ENCODE peak calls at places on chromosomes 3 and 15, in seven cellular contexts. L, O, A, R, Y, M and T are unnamed samples.

GRCh38 chr15:99466701-99467337 is 99.0 kb upstream of the MEF2A start:
- DNase-seq in R (no peak), L (no peak), A (peak; percentile 70), M (no peak), O (peak; percentile 61), Y (no peak), T (no peak)

GRCh38 chr3:182980204-182981037 is at the start of gene DCUN1D1:
- DNase-seq in O (peak; percentile 60), M (peak; percentile 83), Y (peak; percentile 73), R (peak; percentile 86), A (peak; percentile 81), L (peak; percentile 70), T (peak; percentile 18)

GRCh38 chr3:48503406-48504050 is 446 bp downstream of the SHISA5 start:
- DNase-seq in R (peak; percentile 66), Y (peak; percentile 42), L (peak; percentile 55), A (peak; percentile 69), M (peak; percentile 55), O (peak; percentile 55), T (no peak)

GRCh38 chr3:195762249-195762585 is 41.4 kb downstream of the MUC20 start:
- DNase-seq in L (no peak), M (no peak), Y (no peak), A (no peak), O (no peak), R (no peak), T (no peak)

GRCh38 chr3:32758375-32758753 is 59.4 kb upstream of the TRIM71 start:
- DNase-seq in R (no peak), L (peak; percentile 8), Y (peak; percentile 84), A (peak; percentile 48), M (peak; percentile 15), O (peak; percentile 44), T (no peak)

GRCh38 chr3:179037361-179037760 is 34.2 kb downstream of the ZMAT3 start:
- DNase-seq in A (peak; percentile 97), M (no peak), L (peak; percentile 52), Y (peak; percentile 70), R (peak; percentile 19), O (peak; percentile 95), T (no peak)

GRCh38 chr3:124964432-124964831 is 29.9 kb upstream of the MUC13 start:
- DNase-seq in L (peak; percentile 45), M (no peak), A (peak; percentile 69), Y (peak; percentile 80), R (no peak), O (peak; percentile 57), T (no peak)

GRCh38 chr3:17179381-17180205 is 294.8 kb downstream of the PLCL2 start:
- DNase-seq in M (no peak), A (peak; percentile 70), O (peak; percentile 64), L (peak; percentile 35), R (no peak), Y (peak; percentile 13), T (peak; percentile 52)

GRCh38 chr15:47620960-47621681 is 96.2 kb upstream of the SEMA6D start:
- DNase-seq in Y (peak; percentile 50), A (peak; percentile 6), M (peak; percentile 88), O (no peak), L (no peak), R (no peak), T (no peak)

GRCh38 chr3:61541694-61542093 is 19.7 kb upstream of the PTPRG start:
- DNase-seq in R (no peak), Y (no peak), M (no peak), A (no peak), O (no peak), L (no peak), T (no peak)

GRCh38 chr15:81184188-81184587 is 12.5 kb upstream of the IL16 start:
- DNase-seq in R (no peak), L (no peak), A (peak; percentile 11), O (peak; percentile 20), Y (peak; percentile 41), M (no peak), T (no peak)

GRCh38 chr3:105423392-105423791 is 56.7 kb downstream of the ALCAM start:
- DNase-seq in R (no peak), Y (peak; percentile 59), O (no peak), A (peak; percentile 18), L (no peak), M (no peak), T (no peak)

GRCh38 chr3:111903067-111903511 is 44.0 kb downstream of the PHLDB2 start:
- DNase-seq in Y (peak; percentile 84), L (peak; percentile 84), A (peak; percentile 95), M (peak; percentile 97), O (peak; percentile 92), R (no peak), T (no peak)

GRCh38 chr3:113255100-113255853 is 43.9 kb downstream of the BOC start:
- DNase-seq in R (no peak), A (no peak), O (no peak), Y (peak; percentile 45), M (peak; percentile 15), L (no peak), T (no peak)

GRCh38 chr15:81312790-81313543 is 11.0 kb downstream of the STARD5 start:
- DNase-seq in R (peak; percentile 95), M (peak; percentile 99), Y (peak; percentile 99), L (peak; percentile 99), A (peak; percentile 98), O (peak; percentile 98), T (peak; percentile 75)

GRCh38 chr3:30426319-30426993 is 179.9 kb upstream of the TGFBR2 start:
- DNase-seq in Y (peak; percentile 61), R (peak; percentile 60), L (peak; percentile 80), O (peak; percentile 77), M (no peak), A (peak; percentile 85), T (no peak)

GRCh38 chr3:126867526-126868200 is 115.3 kb upstream of the PLXNA1 start:
- DNase-seq in A (no peak), Y (no peak), L (no peak), R (no peak), M (no peak), O (no peak), T (no peak)

GRCh38 chr3:197010556-197011351 is 18.9 kb downstream of the MELTF start:
- DNase-seq in L (no peak), O (no peak), R (no peak), Y (no peak), M (no peak), A (no peak), T (no peak)

GRCh38 chr3:1960506-1960905 is 138.2 kb upstream of the CNTN4 start:
- DNase-seq in M (no peak), Y (no peak), R (no peak), A (no peak), L (no peak), O (no peak), T (no peak)

GRCh38 chr3:12990306-12990705 is 82.9 kb downstream of the IQSEC1 start:
- DNase-seq in Y (peak; percentile 27), M (peak; percentile 48), O (no peak), L (no peak), R (no peak), A (no peak), T (no peak)

GRCh38 chr3:29384640-29385039 is 103.8 kb downstream of the RBMS3 start:
- DNase-seq in A (peak; percentile 91), M (no peak), R (no peak), L (peak; percentile 91), Y (peak; percentile 65), O (peak; percentile 92), T (no peak)

GRCh38 chr3:69791111-69791510 is 51.8 kb downstream of the MITF start:
- DNase-seq in R (peak; percentile 88), A (peak; percentile 79), Y (peak; percentile 84), M (no peak), L (peak; percentile 90), O (peak; percentile 72), T (peak; percentile 72)

GRCh38 chr3:134709563-134710312 is 58.9 kb upstream of the KY start:
- DNase-seq in O (peak; percentile 41), Y (no peak), R (no peak), A (peak; percentile 57), M (no peak), L (peak; percentile 83), T (no peak)

GRCh38 chr15:36691596-36691995 is 112.2 kb downstream of the CDIN1 start:
- DNase-seq in L (no peak), Y (no peak), M (no peak), O (no peak), A (no peak), R (no peak), T (no peak)

GRCh38 chr15:31843426-31844055 is 186.8 kb upstream of the CHRNA7 start:
- DNase-seq in O (no peak), A (no peak), Y (no peak), M (no peak), R (no peak), L (no peak), T (no peak)

GRCh38 chr15:65110676-65111292 is 4.2 kb downstream of the UBAP1L start:
- DNase-seq in L (peak; percentile 71), O (peak; percentile 66), A (peak; percentile 74), Y (peak; percentile 92), R (no peak), M (no peak), T (peak; percentile 99)

GRCh38 chr3:39185959-39186691 is 6.3 kb downstream of the XIRP1 start:
- DNase-seq in A (no peak), R (no peak), L (no peak), M (no peak), Y (no peak), O (no peak), T (no peak)
- H3K4me3 ChIP-seq in A (no peak overlapping the region), R (no peak overlapping the region), L (no peak overlapping the region), M (no peak overlapping the region), Y (no peak overlapping the region), O (no peak overlapping the region), T (no peak overlapping the region)

GRCh38 chr3:170418422-170419300 is at the start of gene CLDN11:
- DNase-seq in M (peak; percentile 66), O (peak; percentile 24), Y (peak; percentile 75), L (peak; percentile 68), R (peak; percentile 58), A (peak; percentile 63), T (no peak)
- TF ChIP-seq CTCF in M (no peak), O (no peak), Y (peak; percentile 17), L (peak; percentile 31), R (no peak), A (no peak), T (peak; percentile 30)

GRCh38 chr3:120102674-120103073 is 8.4 kb upstream of the GSK3B start:
- DNase-seq in L (no peak), M (peak; percentile 28), R (no peak), O (no peak), Y (no peak), A (peak; percentile 23), T (no peak)
- H3K4me3 ChIP-seq in L (no peak overlapping the region), M (no peak overlapping the region), R (no peak overlapping the region), O (no peak overlapping the region), Y (no peak overlapping the region), A (no peak overlapping the region), T (no peak overlapping the region)

GRCh38 chr3:36942632-36943248 is 2.1 kb downstream of the TRANK1 start:
- DNase-seq in O (no peak), Y (no peak), M (no peak), R (no peak), A (no peak), L (no peak), T (no peak)

GRCh38 chr3:36944641-36945270 is at the start of gene TRANK1:
- DNase-seq in O (no peak), L (peak; percentile 66), A (peak; percentile 59), M (no peak), Y (peak; percentile 34), R (peak; percentile 69), T (no peak)

GRCh38 chr3:36945326-36945980 is 599 bp upstream of the TRANK1 start:
- DNase-seq in M (no peak), L (no peak), A (no peak), O (no peak), R (no peak), Y (no peak), T (no peak)

GRCh38 chr3:36943601-36944000 is 1.3 kb downstream of the TRANK1 start:
- DNase-seq in O (no peak), Y (no peak), M (no peak), L (no peak), R (no peak), A (no peak), T (no peak)

GRCh38 chr3:36944012-36944640 is 728 bp downstream of the TRANK1 start:
- DNase-seq in L (peak; percentile 66), A (peak; percentile 69), R (peak; percentile 56), Y (peak; percentile 59), M (peak; percentile 28), O (peak; percentile 52), T (no peak)
- TF ChIP-seq CTCF in L (no peak), A (no peak), R (no peak), Y (peak; percentile 13), M (peak; percentile 25), O (no peak), T (peak; percentile 11)